ENCODE peak calls at places on chromosome 6, in six cellular contexts. G is gastrocnemius medialis, K is heart right ventricle, C is progenitor cell of endocrine pancreas, I is esophagus squamous epithelium, R is AG10803. X is an unnamed sample.
A peak's percentile ranks its signal among the peaks of the same experiment; 100 is the strongest.

GRCh38 chr6:43278524-43279078 is 19.5 kb upstream of the SLC22A7 start:
- DNase-seq in R (peak; percentile 39), K (no peak), C (no peak), I (no peak), G (no peak), X (no peak)

GRCh38 chr6:73984851-73985250 is 288.8 kb downstream of the CD109 start:
- DNase-seq in G (no peak), R (peak; percentile 95), K (no peak), I (no peak), C (no peak), X (no peak)

GRCh38 chr6:155171109-155171746 is 92.6 kb upstream of the CLDN20 start:
- DNase-seq in K (no peak), R (peak; percentile 96), I (no peak), C (no peak), G (peak; percentile 38), X (no peak)

GRCh38 chr6:16700202-16700997 is 60.9 kb downstream of the ATXN1 start:
- DNase-seq in I (no peak), R (no peak), C (no peak), K (no peak), G (no peak), X (peak; percentile 18)

GRCh38 chr6:106089981-106090380 is 3.8 kb downstream of the PRDM1 start:
- DNase-seq in I (no peak), R (peak; percentile 61), K (no peak), C (no peak), G (no peak), X (no peak)

GRCh38 chr6:16296061-16296670 is 57.8 kb downstream of the GMPR start:
- DNase-seq in I (no peak), R (no peak), K (no peak), G (no peak), C (no peak), X (no peak)

GRCh38 chr6:151425561-151425960 is 26.4 kb downstream of the RMND1 start:
- DNase-seq in I (no peak), G (no peak), R (no peak), K (no peak), C (no peak), X (no peak)

GRCh38 chr6:136351518-136352106 is 62.0 kb upstream of the BCLAF1 start:
- DNase-seq in K (no peak), R (no peak), G (no peak), C (no peak), I (no peak), X (no peak)

GRCh38 chr6:7000825-7001777 is 106.7 kb upstream of the RREB1 start:
- DNase-seq in K (no peak), C (no peak), R (no peak), G (no peak), I (no peak), X (no peak)

GRCh38 chr6:6825986-6826901 is 237.7 kb downstream of the LY86 start:
- DNase-seq in I (no peak), G (peak; percentile 95), R (no peak), C (no peak), K (peak; percentile 45), X (no peak)

GRCh38 chr6:107140581-107140980 is 25.3 kb upstream of the BEND3 start:
- DNase-seq in C (no peak), I (no peak), R (no peak), K (no peak), G (no peak), X (no peak)

GRCh38 chr6:15389759-15390723 is 144.2 kb downstream of the JARID2 start:
- DNase-seq in I (no peak), K (no peak), R (peak; percentile 40), G (no peak), C (peak; percentile 45), X (peak; percentile 61)

GRCh38 chr6:145112711-145113148 is 622.6 kb downstream of the EPM2A start:
- DNase-seq in I (no peak), C (no peak), R (peak; percentile 5), G (no peak), K (no peak), X (no peak)

GRCh38 chr6:135522975-135523692 is 25.6 kb upstream of the AHI1 start:
- DNase-seq in G (no peak), I (no peak), C (no peak), R (peak; percentile 9), K (no peak), X (no peak)

GRCh38 chr6:107663308-107663707 is 160.8 kb downstream of the SCML4 start:
- DNase-seq in C (no peak), K (no peak), I (no peak), R (no peak), G (no peak), X (no peak)

GRCh38 chr6:20126789-20127653 is 85.2 kb downstream of the MBOAT1 start:
- DNase-seq in R (peak; percentile 49), C (peak; percentile 64), G (peak; percentile 31), K (peak; percentile 76), I (no peak), X (peak; percentile 86)

GRCh38 chr6:133128191-133128590 is 113.0 kb upstream of the EYA4 start:
- DNase-seq in K (no peak), R (no peak), C (no peak), G (no peak), I (no peak), X (no peak)

GRCh38 chr6:77740380-77740779 is 87.5 kb downstream of the MEI4 start:
- DNase-seq in R (peak; percentile 18), C (no peak), G (no peak), K (no peak), I (no peak), X (no peak)

GRCh38 chr6:20291764-20292227 is 79.5 kb upstream of the MBOAT1 start:
- DNase-seq in C (peak; percentile 65), I (no peak), K (peak; percentile 24), R (peak; percentile 79), G (peak; percentile 59), X (peak; percentile 85)

GRCh38 chr6:82246370-82246769 is 1.2 kb downstream of the IBTK start:
- DNase-seq in K (no peak), R (no peak), C (no peak), I (no peak), G (no peak), X (no peak)

GRCh38 chr6:31216208-31216898 is 45.9 kb upstream of the POU5F1 start:
- DNase-seq in R (no peak), G (no peak), I (no peak), K (no peak), C (no peak), X (no peak)

GRCh38 chr6:220736-221475 is 71.4 kb upstream of the DUSP22 start:
- DNase-seq in G (no peak), R (peak; percentile 31), I (no peak), K (no peak), C (no peak), X (no peak)

GRCh38 chr6:169454204-169454871 is 200.7 kb upstream of the THBS2 start:
- DNase-seq in R (peak; percentile 98), G (peak; percentile 58), K (no peak), I (no peak), C (no peak), X (no peak)
- TF ChIP-seq CTCF in R (peak; percentile 24), G (no peak), K (no peak), I (no peak), C (no peak), X (no peak)

DNA sequence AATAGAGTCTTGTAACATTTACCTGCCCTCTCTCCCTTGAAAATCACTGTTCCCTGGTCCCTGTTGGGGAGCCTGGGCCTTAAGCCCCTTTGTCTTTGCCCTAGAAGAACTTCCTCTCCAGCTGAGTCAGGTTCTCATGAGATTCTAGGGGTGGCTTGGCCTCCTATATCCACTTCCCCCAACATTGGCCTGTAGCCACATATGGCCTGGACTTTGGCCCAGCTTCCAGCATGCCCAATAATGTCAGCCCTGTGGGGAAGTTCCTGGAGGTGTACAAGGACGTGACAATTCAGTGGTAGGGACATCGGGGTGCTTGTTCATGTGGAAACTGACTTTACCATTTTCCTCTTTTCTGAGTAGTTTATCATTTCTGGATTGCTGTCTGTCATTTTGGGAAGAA is 17.2 kb upstream of the MAS1L start:
- DNase-seq in C (no peak), G (no peak), R (no peak), K (no peak), I (no peak), X (no peak)
- TF ChIP-seq CTCF in C (no peak), G (no peak), R (no peak), K (no peak), I (no peak), X (no peak)

DNA sequence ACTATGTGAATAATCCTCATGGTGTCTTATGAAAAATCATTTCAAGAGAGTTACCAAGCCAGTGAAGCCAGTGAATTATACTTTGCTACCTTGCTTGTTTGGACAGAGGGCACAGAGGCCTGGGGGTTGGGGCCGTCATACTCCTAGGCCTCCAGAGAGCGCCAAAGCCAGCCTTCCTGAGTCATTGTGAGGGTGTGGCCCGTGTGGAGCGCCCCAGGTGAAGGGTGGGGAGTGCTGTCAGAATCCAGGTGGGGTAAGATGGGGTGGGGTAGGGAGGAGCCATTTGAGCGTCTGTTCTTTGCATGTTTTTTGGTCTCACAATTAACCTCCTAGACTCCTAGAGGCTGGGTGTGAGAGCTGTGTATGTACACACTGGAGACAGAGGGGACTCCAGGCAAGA is 71.1 kb downstream of the PERP start:
- DNase-seq in R (no peak), I (no peak), C (no peak), K (no peak), G (no peak), X (no peak)
- TF ChIP-seq CTCF in R (no peak), I (no peak), C (no peak), K (no peak), G (no peak), X (no peak)

DNA sequence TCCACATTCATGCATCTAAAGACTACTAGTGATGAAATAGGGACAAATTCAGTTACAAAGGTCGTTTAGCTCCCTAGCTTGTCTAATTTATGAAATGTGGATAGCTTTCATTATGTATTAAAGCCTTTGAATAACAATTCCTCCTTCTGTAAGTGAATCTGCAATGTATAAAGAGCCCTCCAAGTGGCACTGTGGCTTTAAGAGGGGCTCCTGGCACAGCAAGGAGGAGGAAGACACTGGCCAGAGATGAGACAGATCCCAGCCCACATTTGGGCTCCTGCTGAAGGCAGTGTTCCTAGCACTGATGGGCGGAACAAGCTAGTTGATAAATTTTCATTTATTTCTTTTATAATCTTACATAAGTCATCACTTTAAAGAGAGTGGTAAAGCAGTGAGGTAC is 17.6 kb upstream of the FUCA2 start:
- DNase-seq in K (no peak), I (no peak), C (no peak), G (no peak), R (peak; percentile 17), X (no peak)
- TF ChIP-seq CTCF in K (no peak), I (no peak), C (peak; percentile 17), G (no peak), R (peak; percentile 20), X (no peak)

DNA sequence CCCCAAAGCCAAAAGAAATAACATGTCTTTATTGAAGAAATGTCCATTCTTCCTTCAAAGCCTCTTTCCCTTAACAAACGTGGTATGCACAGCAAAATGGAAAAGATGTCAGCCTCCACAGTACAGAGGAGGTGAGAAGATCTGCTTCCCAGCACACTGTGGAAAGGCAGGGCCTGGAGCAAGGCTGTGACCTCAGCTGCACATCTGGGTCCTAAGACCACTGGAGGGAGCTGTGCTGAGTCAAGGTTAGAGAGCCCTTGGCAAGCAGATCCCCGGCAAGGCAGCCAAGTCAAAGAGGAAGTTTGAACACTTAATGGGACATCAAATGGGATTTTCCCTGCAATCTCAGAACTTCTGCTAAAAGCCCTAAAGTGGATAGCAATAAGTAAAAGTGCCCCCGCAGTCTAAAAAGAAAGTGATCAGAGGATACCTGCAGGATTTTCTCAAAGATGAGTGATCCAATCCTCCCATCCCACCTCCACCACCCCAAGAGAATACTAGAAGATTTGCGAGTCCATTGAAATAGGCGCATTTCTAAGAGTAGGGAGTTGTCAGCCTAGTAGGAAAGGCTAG is 39.4 kb downstream of the UNC5CL start:
- DNase-seq in I (no peak), K (peak; percentile 43), C (no peak), R (peak; percentile 56), G (peak; percentile 34), X (peak; percentile 46)
- TF ChIP-seq CTCF in I (no peak), K (peak; percentile 58), C (peak; percentile 56), R (peak; percentile 50), G (no peak), X (peak; percentile 47)

X was measured in nephron progenitor cell.